ENCODE peak calls at places on chromosomes 6 and 20, in six cellular contexts. One of them, this sample, is unnamed.
A peak's percentile ranks its signal among the peaks of the same experiment; 100 is the strongest.

GRCh38 chr6:28277746-28278145 is 3.6 kb upstream of the PGBD1 start:
- DNase-seq in GM04503: no peak
- DNase-seq in fibroblast of lung: peak; percentile 16
- DNase-seq in ureter: no peak
- DNase-seq in spleen: no peak
- DNase-seq in D341Med: no peak
- DNase-seq in this sample: no peak

GRCh38 chr6:166330612-166331011 is 11.7 kb downstream of the SFT2D1 start:
- DNase-seq in GM04503: no peak
- DNase-seq in D341Med: no peak
- DNase-seq in fibroblast of lung: peak; percentile 42
- DNase-seq in spleen: peak; percentile 77
- DNase-seq in ureter: no peak
- DNase-seq in this sample: peak; percentile 96

GRCh38 chr6:144104488-144104887 is 9.1 kb upstream of the SF3B5 start:
- DNase-seq in ureter: no peak
- DNase-seq in spleen: no peak
- DNase-seq in fibroblast of lung: no peak
- DNase-seq in GM04503: no peak
- DNase-seq in D341Med: no peak
- DNase-seq in this sample: no peak

GRCh38 chr6:105994522-105995402 is 91.4 kb upstream of the PRDM1 start:
- DNase-seq in fibroblast of lung: peak; percentile 80
- DNase-seq in D341Med: peak; percentile 76
- DNase-seq in ureter: peak; percentile 70
- DNase-seq in spleen: peak; percentile 91
- DNase-seq in GM04503: peak; percentile 71
- DNase-seq in this sample: peak; percentile 84

GRCh38 chr6:44662461-44663121 is 275.1 kb downstream of the CDC5L start:
- DNase-seq in ureter: peak; percentile 48
- DNase-seq in GM04503: peak; percentile 54
- DNase-seq in spleen: no peak
- DNase-seq in fibroblast of lung: no peak
- DNase-seq in D341Med: no peak
- DNase-seq in this sample: peak; percentile 91

GRCh38 chr6:72742274-72742673 is 120.4 kb downstream of the KCNQ5 start:
- DNase-seq in fibroblast of lung: no peak
- DNase-seq in spleen: no peak
- DNase-seq in GM04503: no peak
- DNase-seq in D341Med: no peak
- DNase-seq in ureter: no peak
- DNase-seq in this sample: no peak

GRCh38 chr20:10670521-10671220 is 3.1 kb downstream of the JAG1 start:
- DNase-seq in ureter: no peak
- DNase-seq in spleen: no peak
- DNase-seq in D341Med: no peak
- DNase-seq in GM04503: no peak
- DNase-seq in fibroblast of lung: peak; percentile 41
- DNase-seq in this sample: no peak

GRCh38 chr6:107657373-107657754 is 166.7 kb downstream of the SCML4 start:
- DNase-seq in ureter: no peak
- DNase-seq in fibroblast of lung: no peak
- DNase-seq in GM04503: no peak
- DNase-seq in spleen: no peak
- DNase-seq in D341Med: no peak
- DNase-seq in this sample: no peak

GRCh38 chr6:31794866-31795615 is 511 bp downstream of the VARS1 start:
- DNase-seq in GM04503: no peak
- DNase-seq in spleen: peak; percentile 84
- DNase-seq in ureter: no peak
- DNase-seq in D341Med: peak; percentile 52
- DNase-seq in fibroblast of lung: no peak
- DNase-seq in this sample: no peak

GRCh38 chr6:98992494-98992893 is 44.7 kb upstream of the FBXL4 start:
- DNase-seq in GM04503: no peak
- DNase-seq in spleen: no peak
- DNase-seq in ureter: no peak
- DNase-seq in fibroblast of lung: no peak
- DNase-seq in D341Med: no peak
- DNase-seq in this sample: no peak

GRCh38 chr6:71181565-71181964 is 107.0 kb upstream of the OGFRL1 start:
- DNase-seq in fibroblast of lung: peak; percentile 52
- DNase-seq in D341Med: no peak
- DNase-seq in spleen: no peak
- DNase-seq in ureter: no peak
- DNase-seq in GM04503: peak; percentile 80
- DNase-seq in this sample: peak; percentile 83

GRCh38 chr20:210809-211502 is 16.1 kb upstream of the DEFB129 start:
- DNase-seq in GM04503: no peak
- DNase-seq in D341Med: no peak
- DNase-seq in spleen: no peak
- DNase-seq in ureter: no peak
- DNase-seq in fibroblast of lung: no peak
- DNase-seq in this sample: no peak

GRCh38 chr6:144344651-144345050 is 59.5 kb downstream of the UTRN start:
- DNase-seq in spleen: no peak
- DNase-seq in ureter: no peak
- DNase-seq in D341Med: no peak
- DNase-seq in GM04503: no peak
- DNase-seq in fibroblast of lung: no peak
- DNase-seq in this sample: no peak

GRCh38 chr20:48445827-48446226 is 382.0 kb downstream of the PREX1 start:
- DNase-seq in ureter: no peak
- DNase-seq in D341Med: no peak
- DNase-seq in spleen: no peak
- DNase-seq in GM04503: no peak
- DNase-seq in fibroblast of lung: no peak
- DNase-seq in this sample: no peak

GRCh38 chr6:31400467-31401289 is 2.7 kb upstream of the MICA start:
- DNase-seq in GM04503: no peak
- DNase-seq in D341Med: no peak
- DNase-seq in fibroblast of lung: peak; percentile 64
- DNase-seq in spleen: peak; percentile 96
- DNase-seq in ureter: peak; percentile 82
- DNase-seq in this sample: peak; percentile 84

GRCh38 chr20:11555510-11555909 is 362.2 kb upstream of the BTBD3 start:
- DNase-seq in spleen: no peak
- DNase-seq in D341Med: no peak
- DNase-seq in GM04503: no peak
- DNase-seq in fibroblast of lung: no peak
- DNase-seq in ureter: no peak
- DNase-seq in this sample: no peak

GRCh38 chr6:151760486-151760885 is 47.0 kb upstream of the ESR1 start:
- DNase-seq in fibroblast of lung: no peak
- DNase-seq in D341Med: no peak
- DNase-seq in ureter: no peak
- DNase-seq in GM04503: no peak
- DNase-seq in spleen: no peak
- DNase-seq in this sample: no peak

GRCh38 chr20:12660918-12661317 is 347.9 kb upstream of the SPTLC3 start:
- DNase-seq in fibroblast of lung: no peak
- DNase-seq in GM04503: no peak
- DNase-seq in spleen: no peak
- DNase-seq in ureter: no peak
- DNase-seq in D341Med: no peak
- DNase-seq in this sample: peak; percentile 79

GRCh38 chr6:28124350-28124970 is at the start of gene ZSCAN16:
- DNase-seq in D341Med: peak; percentile 91
- DNase-seq in spleen: peak; percentile 95
- DNase-seq in ureter: peak; percentile 80
- DNase-seq in GM04503: no peak
- DNase-seq in fibroblast of lung: peak; percentile 85
- DNase-seq in this sample: peak; percentile 96

GRCh38 chr20:61737346-61737745 is 328.3 kb downstream of the TAF4 start:
- DNase-seq in spleen: peak; percentile 56
- DNase-seq in D341Med: no peak
- DNase-seq in fibroblast of lung: no peak
- DNase-seq in ureter: no peak
- DNase-seq in GM04503: no peak
- DNase-seq in this sample: no peak

GRCh38 chr20:31985152-31985551 is 17.2 kb downstream of the XKR7 start:
- DNase-seq in GM04503: no peak
- DNase-seq in D341Med: peak; percentile 78
- DNase-seq in ureter: no peak
- DNase-seq in spleen: peak; percentile 17
- DNase-seq in fibroblast of lung: no peak
- DNase-seq in this sample: no peak

GRCh38 chr6:470901-471448 is 79.4 kb downstream of the IRF4 start:
- DNase-seq in ureter: no peak
- DNase-seq in GM04503: no peak
- DNase-seq in D341Med: no peak
- DNase-seq in spleen: no peak
- DNase-seq in fibroblast of lung: no peak
- DNase-seq in this sample: no peak

GRCh38 chr20:36861875-36862801 is 13.8 kb upstream of the TLDC2 start:
- DNase-seq in fibroblast of lung: peak; percentile 84
- DNase-seq in D341Med: peak; percentile 81
- DNase-seq in ureter: peak; percentile 91
- DNase-seq in GM04503: peak; percentile 56
- DNase-seq in spleen: peak; percentile 76
- DNase-seq in this sample: peak; percentile 78

GRCh38 chr6:150659046-150659763 is 59.5 kb downstream of the PLEKHG1 start:
- DNase-seq in fibroblast of lung: no peak
- DNase-seq in GM04503: no peak
- DNase-seq in ureter: no peak
- DNase-seq in spleen: no peak
- DNase-seq in D341Med: no peak
- DNase-seq in this sample: no peak

GRCh38 chr6:97812940-97813339 is 529.9 kb upstream of the MMS22L start:
- DNase-seq in fibroblast of lung: no peak
- DNase-seq in GM04503: no peak
- DNase-seq in spleen: no peak
- DNase-seq in ureter: no peak
- DNase-seq in D341Med: no peak
- DNase-seq in this sample: no peak

GRCh38 chr6:28771401-28772267 is 152.2 kb downstream of the TRIM27 start:
- DNase-seq in fibroblast of lung: no peak
- DNase-seq in spleen: no peak
- DNase-seq in D341Med: no peak
- DNase-seq in GM04503: no peak
- DNase-seq in ureter: no peak
- DNase-seq in this sample: peak; percentile 94

GRCh38 chr6:90411292-90411781 is 114.7 kb upstream of the BACH2 start:
- DNase-seq in spleen: no peak
- DNase-seq in ureter: no peak
- DNase-seq in GM04503: no peak
- DNase-seq in D341Med: no peak
- DNase-seq in fibroblast of lung: peak; percentile 26
- DNase-seq in this sample: peak; percentile 64

GRCh38 chr6:116783852-116784251 is 18.3 kb upstream of the FAM162B start:
- DNase-seq in D341Med: no peak
- DNase-seq in spleen: no peak
- DNase-seq in ureter: no peak
- DNase-seq in fibroblast of lung: peak; percentile 35
- DNase-seq in GM04503: no peak
- DNase-seq in this sample: no peak

GRCh38 chr6:46932526-46932925 is 10.8 kb upstream of the ADGRF5 start:
- DNase-seq in D341Med: no peak
- DNase-seq in GM04503: no peak
- DNase-seq in fibroblast of lung: no peak
- DNase-seq in spleen: no peak
- DNase-seq in ureter: no peak
- DNase-seq in this sample: no peak

GRCh38 chr20:5863040-5863811 is 87.1 kb downstream of the TRMT6 start:
- DNase-seq in fibroblast of lung: peak; percentile 54
- DNase-seq in spleen: peak; percentile 76
- DNase-seq in D341Med: no peak
- DNase-seq in GM04503: no peak
- DNase-seq in ureter: no peak
- DNase-seq in this sample: no peak